ENCODE peak calls at places on chromosomes 13 and 19, in four cellular contexts. One of them, this sample, is unnamed.

GRCh38 chr19:49106648-49107135 is 7.5 kb upstream of the LIN7B start:
- DNase-seq in thoracic aorta: no peak
- DNase-seq in glutamatergic neuron: peak
- DNase-seq in left ventricle myocardium inferior: peak
- DNase-seq in this sample: no peak

GRCh38 chr13:98584668-98585397 is 7.9 kb upstream of the STK24 start:
- DNase-seq in left ventricle myocardium inferior: no peak
- DNase-seq in glutamatergic neuron: no peak
- DNase-seq in thoracic aorta: no peak
- DNase-seq in this sample: no peak

GRCh38 chr13:109755551-109755950 is 30.8 kb downstream of the IRS2 start:
- DNase-seq in glutamatergic neuron: no peak
- DNase-seq in left ventricle myocardium inferior: no peak
- DNase-seq in thoracic aorta: no peak
- DNase-seq in this sample: no peak

GRCh38 chr19:50952890-50953289 is at the start of gene KLK5:
- DNase-seq in glutamatergic neuron: no peak
- DNase-seq in thoracic aorta: no peak
- DNase-seq in left ventricle myocardium inferior: no peak
- DNase-seq in this sample: no peak

GRCh38 chr19:10766681-10767201 is 48.9 kb downstream of the DNM2 start:
- DNase-seq in left ventricle myocardium inferior: peak
- DNase-seq in thoracic aorta: no peak
- DNase-seq in glutamatergic neuron: no peak
- DNase-seq in this sample: no peak

GRCh38 chr13:82566864-82567263 is 1315.4 kb downstream of the SLITRK1 start:
- DNase-seq in thoracic aorta: no peak
- DNase-seq in glutamatergic neuron: no peak
- DNase-seq in left ventricle myocardium inferior: no peak
- DNase-seq in this sample: no peak

GRCh38 chr19:39177736-39178135 is 19.0 kb upstream of the NCCRP1 start:
- DNase-seq in left ventricle myocardium inferior: no peak
- DNase-seq in thoracic aorta: no peak
- DNase-seq in glutamatergic neuron: no peak
- DNase-seq in this sample: no peak

GRCh38 chr13:44232729-44233128 is 140.9 kb upstream of the SERP2 start:
- DNase-seq in thoracic aorta: no peak
- DNase-seq in left ventricle myocardium inferior: no peak
- DNase-seq in glutamatergic neuron: no peak
- DNase-seq in this sample: no peak

GRCh38 chr19:8244442-8244841 is 35.3 kb downstream of the CERS4 start:
- DNase-seq in thoracic aorta: no peak
- DNase-seq in left ventricle myocardium inferior: no peak
- DNase-seq in glutamatergic neuron: no peak
- DNase-seq in this sample: no peak

GRCh38 chr19:30855475-30855874 is 483.3 kb downstream of the ZNF536 start:
- DNase-seq in left ventricle myocardium inferior: no peak
- DNase-seq in glutamatergic neuron: no peak
- DNase-seq in thoracic aorta: no peak
- DNase-seq in this sample: no peak

GRCh38 chr13:99027260-99027659 is 49.4 kb upstream of the DOCK9 start:
- DNase-seq in thoracic aorta: no peak
- DNase-seq in glutamatergic neuron: no peak
- DNase-seq in left ventricle myocardium inferior: no peak
- DNase-seq in this sample: no peak

GRCh38 chr19:21396893-21397572 is at the start of gene ZNF493:
- DNase-seq in thoracic aorta: peak
- DNase-seq in left ventricle myocardium inferior: peak
- DNase-seq in glutamatergic neuron: peak
- DNase-seq in this sample: peak

GRCh38 chr19:50669319-50670101 is 20.3 kb downstream of the C19orf81 start:
- DNase-seq in thoracic aorta: no peak
- DNase-seq in left ventricle myocardium inferior: no peak
- DNase-seq in glutamatergic neuron: peak
- DNase-seq in this sample: no peak

GRCh38 chr13:98511435-98511834 is 65.5 kb downstream of the STK24 start:
- DNase-seq in left ventricle myocardium inferior: no peak
- DNase-seq in thoracic aorta: no peak
- DNase-seq in glutamatergic neuron: no peak
- DNase-seq in this sample: no peak

GRCh38 chr13:109144693-109145437 is 515.5 kb downstream of the MYO16 start:
- DNase-seq in left ventricle myocardium inferior: no peak
- DNase-seq in glutamatergic neuron: no peak
- DNase-seq in thoracic aorta: no peak
- DNase-seq in this sample: no peak

GRCh38 chr19:53102701-53103140 is 501 bp downstream of the ZNF160 start:
- DNase-seq in thoracic aorta: no peak
- DNase-seq in glutamatergic neuron: peak
- DNase-seq in left ventricle myocardium inferior: peak
- DNase-seq in this sample: no peak

GRCh38 chr13:74335370-74335769 is 201.2 kb upstream of the KLF12 start:
- DNase-seq in left ventricle myocardium inferior: no peak
- DNase-seq in thoracic aorta: no peak
- DNase-seq in glutamatergic neuron: no peak
- DNase-seq in this sample: no peak

GRCh38 chr13:31045621-31046081 is 113.2 kb downstream of the TEX26 start:
- DNase-seq in thoracic aorta: peak
- DNase-seq in glutamatergic neuron: no peak
- DNase-seq in left ventricle myocardium inferior: no peak
- DNase-seq in this sample: peak

GRCh38 chr19:19537321-19538048 is 580 bp upstream of the CILP2 start:
- DNase-seq in glutamatergic neuron: peak
- DNase-seq in thoracic aorta: no peak
- DNase-seq in left ventricle myocardium inferior: no peak
- DNase-seq in this sample: no peak

GRCh38 chr19:43809762-43810696 is 7.8 kb upstream of the LYPD5 start:
- DNase-seq in left ventricle myocardium inferior: no peak
- DNase-seq in glutamatergic neuron: no peak
- DNase-seq in thoracic aorta: no peak
- DNase-seq in this sample: peak

GRCh38 chr19:39193785-39194184 is 3.0 kb upstream of the NCCRP1 start:
- DNase-seq in glutamatergic neuron: no peak
- DNase-seq in thoracic aorta: no peak
- DNase-seq in left ventricle myocardium inferior: no peak
- DNase-seq in this sample: no peak

GRCh38 chr19:3519126-3519525 is 13.0 kb downstream of the FZR1 start:
- DNase-seq in left ventricle myocardium inferior: no peak
- DNase-seq in thoracic aorta: no peak
- DNase-seq in glutamatergic neuron: no peak
- DNase-seq in this sample: no peak

GRCh38 chr19:3521104-3521445 is 15.0 kb downstream of the FZR1 start:
- DNase-seq in left ventricle myocardium inferior: no peak
- DNase-seq in glutamatergic neuron: no peak
- DNase-seq in thoracic aorta: no peak
- DNase-seq in this sample: no peak

GRCh38 chr19:3518231-3518630 is 12.1 kb downstream of the FZR1 start:
- DNase-seq in glutamatergic neuron: no peak
- DNase-seq in thoracic aorta: no peak
- DNase-seq in left ventricle myocardium inferior: no peak
- DNase-seq in this sample: no peak

GRCh38 chr19:3518669-3519068 is 12.6 kb downstream of the FZR1 start:
- DNase-seq in left ventricle myocardium inferior: no peak
- DNase-seq in thoracic aorta: no peak
- DNase-seq in glutamatergic neuron: no peak
- DNase-seq in this sample: no peak

DNA sequence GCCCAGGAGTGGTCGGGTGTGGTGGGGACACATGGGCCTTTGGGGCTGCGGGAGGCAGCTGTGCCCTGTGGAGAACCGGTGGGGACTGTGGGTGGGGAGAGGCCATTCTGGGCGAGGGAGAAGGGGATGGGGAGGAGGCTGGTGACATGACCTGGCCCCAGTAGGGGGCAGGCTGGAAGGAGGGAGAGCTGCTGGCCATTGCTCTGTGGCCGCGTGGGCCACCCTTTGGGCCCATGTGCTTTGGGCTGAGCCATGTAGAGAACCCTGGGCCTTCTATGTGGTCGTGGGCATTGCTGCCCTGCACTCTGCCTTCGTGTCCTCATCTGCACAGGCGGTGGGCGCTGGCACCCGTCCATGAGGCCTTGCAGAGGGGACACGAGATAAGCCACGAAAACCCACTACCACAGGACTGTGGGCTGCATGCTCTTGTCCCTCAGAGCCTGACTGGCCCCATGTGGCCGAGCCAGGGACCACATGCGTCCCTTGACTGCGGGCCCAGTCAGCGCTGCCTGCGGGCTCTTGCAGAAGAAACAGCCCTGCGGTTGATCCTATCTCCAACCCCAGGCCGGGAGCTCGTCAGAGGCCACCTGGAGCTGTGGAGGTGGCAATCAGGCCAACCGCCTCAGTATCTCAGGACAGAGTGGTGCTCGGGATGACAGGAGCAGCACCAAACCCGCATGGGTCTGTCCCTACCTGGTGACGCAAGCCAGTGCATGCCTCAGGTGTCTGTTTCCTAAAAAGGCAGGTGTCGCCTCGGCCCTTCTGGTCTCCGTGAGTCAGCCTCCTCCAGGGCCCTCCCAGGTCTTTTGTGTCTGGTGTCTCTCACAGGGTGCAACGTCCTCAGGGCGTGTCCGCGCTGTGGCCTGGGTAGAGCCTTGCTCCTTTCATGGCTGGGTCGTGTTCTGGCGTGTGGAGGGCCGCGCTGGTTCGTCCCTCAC is 14.3 kb downstream of the FZR1 start:
- DNase-seq in left ventricle myocardium inferior: no peak
- DNase-seq in glutamatergic neuron: peak
- DNase-seq in thoracic aorta: no peak
- DNase-seq in this sample: no peak
- TF ChIP-seq CTCF in left ventricle myocardium inferior: no peak
- TF ChIP-seq CTCF in glutamatergic neuron: no peak
- TF ChIP-seq CTCF in thoracic aorta: no peak
- TF ChIP-seq CTCF in this sample: no peak

DNA sequence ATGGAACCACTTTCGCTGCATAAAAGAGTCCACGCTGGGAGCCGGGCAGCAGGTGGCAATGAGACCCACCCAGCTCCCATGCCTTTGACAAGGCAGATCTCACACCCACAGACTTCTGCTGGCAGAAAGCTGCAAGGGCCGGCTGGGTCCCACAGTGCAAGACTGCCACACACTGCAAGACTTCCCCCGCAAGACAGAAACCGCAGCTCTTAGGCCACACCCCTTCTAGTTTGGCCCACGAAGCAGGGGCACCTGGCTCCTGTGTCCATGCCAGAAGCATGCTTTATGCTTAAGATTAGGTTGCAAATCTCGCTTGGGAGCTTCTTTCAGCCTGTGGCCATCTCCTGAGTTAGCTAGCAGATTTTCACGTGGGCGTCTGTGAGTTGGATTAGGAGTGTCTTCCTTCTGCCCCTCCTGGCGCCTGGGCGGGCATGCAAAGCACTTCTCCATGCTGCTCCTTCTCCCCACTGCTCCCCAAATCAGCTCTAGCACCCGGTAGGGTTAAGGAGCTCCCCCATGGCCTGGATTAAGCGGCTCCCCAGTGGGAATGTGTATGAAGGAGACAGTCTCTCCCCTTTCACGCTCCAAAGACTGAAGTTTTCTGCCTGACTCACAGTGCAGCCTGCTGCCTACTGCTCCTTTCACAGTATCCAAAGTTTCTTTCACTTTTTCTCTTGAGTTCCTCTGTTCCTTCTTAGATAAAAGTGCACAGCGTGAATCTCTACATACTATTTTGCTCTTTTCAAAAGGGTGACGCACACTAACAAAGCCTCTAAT is 17.7 kb downstream of the GPC6 start:
- DNase-seq in thoracic aorta: no peak
- DNase-seq in glutamatergic neuron: no peak
- DNase-seq in left ventricle myocardium inferior: no peak
- DNase-seq in this sample: no peak
- TF ChIP-seq CTCF in thoracic aorta: no peak
- TF ChIP-seq CTCF in glutamatergic neuron: no peak
- TF ChIP-seq CTCF in left ventricle myocardium inferior: no peak
- TF ChIP-seq CTCF in this sample: no peak

GRCh38 chr19:23440207-23440606 is 44.9 kb upstream of the ZNF91 start:
- DNase-seq in glutamatergic neuron: no peak
- DNase-seq in thoracic aorta: no peak
- DNase-seq in left ventricle myocardium inferior: no peak
- DNase-seq in this sample: no peak
- TF ChIP-seq CTCF in glutamatergic neuron: no peak
- TF ChIP-seq CTCF in thoracic aorta: no peak
- TF ChIP-seq CTCF in left ventricle myocardium inferior: no peak
- TF ChIP-seq CTCF in this sample: peak

GRCh38 chr13:27425918-27426630 is 1.7 kb downstream of the GTF3A start:
- DNase-seq in left ventricle myocardium inferior: peak
- DNase-seq in glutamatergic neuron: peak
- DNase-seq in thoracic aorta: peak
- DNase-seq in this sample: peak
- TF ChIP-seq CTCF in left ventricle myocardium inferior: peak
- TF ChIP-seq CTCF in glutamatergic neuron: peak
- TF ChIP-seq CTCF in thoracic aorta: no peak
- TF ChIP-seq CTCF in this sample: peak

GRCh38 chr19:46753420-46754155 is 7.3 kb upstream of the STRN4 start:
- DNase-seq in left ventricle myocardium inferior: peak
- DNase-seq in thoracic aorta: no peak
- DNase-seq in glutamatergic neuron: peak
- DNase-seq in this sample: no peak
- TF ChIP-seq CTCF in left ventricle myocardium inferior: peak
- TF ChIP-seq CTCF in thoracic aorta: no peak
- TF ChIP-seq CTCF in glutamatergic neuron: no peak
- TF ChIP-seq CTCF in this sample: peak

GRCh38 chr19:2208975-2209374 is 27.2 kb downstream of the PLEKHJ1 start:
- DNase-seq in thoracic aorta: no peak
- DNase-seq in left ventricle myocardium inferior: peak
- DNase-seq in glutamatergic neuron: no peak
- DNase-seq in this sample: no peak

GRCh38 chr19:2209408-2209807 is 26.7 kb downstream of the PLEKHJ1 start:
- DNase-seq in thoracic aorta: no peak
- DNase-seq in glutamatergic neuron: no peak
- DNase-seq in left ventricle myocardium inferior: no peak
- DNase-seq in this sample: no peak

GRCh38 chr19:2207008-2207407 is 29.1 kb downstream of the PLEKHJ1 start:
- DNase-seq in thoracic aorta: no peak
- DNase-seq in glutamatergic neuron: no peak
- DNase-seq in left ventricle myocardium inferior: no peak
- DNase-seq in this sample: no peak

GRCh38 chr19:2210206-2210605 is 25.9 kb downstream of the PLEKHJ1 start:
- DNase-seq in thoracic aorta: no peak
- DNase-seq in glutamatergic neuron: no peak
- DNase-seq in left ventricle myocardium inferior: no peak
- DNase-seq in this sample: no peak

GRCh38 chr19:2207991-2208860 is 27.9 kb downstream of the PLEKHJ1 start:
- DNase-seq in left ventricle myocardium inferior: peak
- DNase-seq in glutamatergic neuron: peak
- DNase-seq in thoracic aorta: peak
- DNase-seq in this sample: no peak
- TF ChIP-seq CTCF in left ventricle myocardium inferior: peak
- TF ChIP-seq CTCF in glutamatergic neuron: no peak
- TF ChIP-seq CTCF in thoracic aorta: no peak
- TF ChIP-seq CTCF in this sample: no peak

This sample was measured in AG09309.